ENCODE peak calls at places on chromosomes 1 and 21, in six cellular contexts. One of them, this sample, is unnamed.

GRCh38 chr1:154957258-154957657 is 1.4 kb upstream of the PBXIP1 start:
- DNase-seq in psoas muscle: peak; percentile 9
- DNase-seq in SK-N-SH: no peak
- DNase-seq in left ventricle myocardium inferior: no peak
- DNase-seq in upper lobe of right lung: no peak
- DNase-seq in right atrium auricular region: no peak
- DNase-seq in this sample: no peak

GRCh38 chr1:211741116-211741515 is 65.7 kb upstream of the NEK2 start:
- DNase-seq in right atrium auricular region: no peak
- DNase-seq in upper lobe of right lung: no peak
- DNase-seq in psoas muscle: no peak
- DNase-seq in SK-N-SH: no peak
- DNase-seq in left ventricle myocardium inferior: no peak
- DNase-seq in this sample: no peak

GRCh38 chr1:166069390-166069789 is 97.4 kb downstream of the FAM78B start:
- DNase-seq in right atrium auricular region: no peak
- DNase-seq in upper lobe of right lung: no peak
- DNase-seq in psoas muscle: no peak
- DNase-seq in left ventricle myocardium inferior: no peak
- DNase-seq in SK-N-SH: no peak
- DNase-seq in this sample: no peak

GRCh38 chr21:36717901-36718465 is 19.1 kb downstream of the SIM2 start:
- DNase-seq in upper lobe of right lung: no peak
- DNase-seq in left ventricle myocardium inferior: no peak
- DNase-seq in right atrium auricular region: no peak
- DNase-seq in SK-N-SH: no peak
- DNase-seq in psoas muscle: no peak
- DNase-seq in this sample: no peak

GRCh38 chr1:167909691-167910180 is 4.2 kb downstream of the ADCY10 start:
- DNase-seq in upper lobe of right lung: no peak
- DNase-seq in psoas muscle: no peak
- DNase-seq in right atrium auricular region: no peak
- DNase-seq in left ventricle myocardium inferior: no peak
- DNase-seq in SK-N-SH: no peak
- DNase-seq in this sample: no peak

GRCh38 chr21:42666918-42667317 is 13.5 kb downstream of the PDE9A start:
- DNase-seq in upper lobe of right lung: no peak
- DNase-seq in SK-N-SH: no peak
- DNase-seq in psoas muscle: no peak
- DNase-seq in left ventricle myocardium inferior: no peak
- DNase-seq in right atrium auricular region: no peak
- DNase-seq in this sample: no peak

GRCh38 chr1:219577331-219577730 is 35.6 kb downstream of the ZC3H11B start:
- DNase-seq in upper lobe of right lung: no peak
- DNase-seq in right atrium auricular region: no peak
- DNase-seq in psoas muscle: no peak
- DNase-seq in SK-N-SH: no peak
- DNase-seq in left ventricle myocardium inferior: no peak
- DNase-seq in this sample: no peak

GRCh38 chr1:90721210-90722194 is 4.4 kb upstream of the BARHL2 start:
- DNase-seq in right atrium auricular region: no peak
- DNase-seq in left ventricle myocardium inferior: no peak
- DNase-seq in SK-N-SH: peak; percentile 81
- DNase-seq in upper lobe of right lung: peak; percentile 75
- DNase-seq in psoas muscle: no peak
- DNase-seq in this sample: no peak

GRCh38 chr1:181062800-181063428 is 25.6 kb upstream of the IER5 start:
- DNase-seq in left ventricle myocardium inferior: no peak
- DNase-seq in SK-N-SH: no peak
- DNase-seq in upper lobe of right lung: no peak
- DNase-seq in psoas muscle: peak; percentile 39
- DNase-seq in right atrium auricular region: no peak
- DNase-seq in this sample: no peak

GRCh38 chr1:2820731-2821372 is 19.4 kb upstream of the TTC34 start:
- DNase-seq in right atrium auricular region: no peak
- DNase-seq in psoas muscle: peak; percentile 5
- DNase-seq in SK-N-SH: no peak
- DNase-seq in upper lobe of right lung: no peak
- DNase-seq in left ventricle myocardium inferior: no peak
- DNase-seq in this sample: no peak

GRCh38 chr1:163120372-163120771 is 51.2 kb downstream of the RGS4 start:
- DNase-seq in psoas muscle: no peak
- DNase-seq in SK-N-SH: no peak
- DNase-seq in right atrium auricular region: no peak
- DNase-seq in left ventricle myocardium inferior: no peak
- DNase-seq in upper lobe of right lung: no peak
- DNase-seq in this sample: no peak

GRCh38 chr1:162536511-162536910 is 25.0 kb upstream of the UAP1 start:
- DNase-seq in right atrium auricular region: no peak
- DNase-seq in left ventricle myocardium inferior: no peak
- DNase-seq in psoas muscle: no peak
- DNase-seq in SK-N-SH: no peak
- DNase-seq in upper lobe of right lung: no peak
- DNase-seq in this sample: no peak

GRCh38 chr1:234437423-234438171 is 41.4 kb downstream of the TARBP1 start:
- DNase-seq in left ventricle myocardium inferior: no peak
- DNase-seq in psoas muscle: peak; percentile 12
- DNase-seq in right atrium auricular region: no peak
- DNase-seq in upper lobe of right lung: no peak
- DNase-seq in SK-N-SH: peak; percentile 50
- DNase-seq in this sample: no peak

GRCh38 chr1:205693421-205693991 is 13.2 kb upstream of the SLC45A3 start:
- DNase-seq in psoas muscle: no peak
- DNase-seq in SK-N-SH: no peak
- DNase-seq in upper lobe of right lung: no peak
- DNase-seq in right atrium auricular region: no peak
- DNase-seq in left ventricle myocardium inferior: no peak
- DNase-seq in this sample: no peak

GRCh38 chr21:26684866-26685265 is 111.8 kb upstream of the CYYR1 start:
- DNase-seq in psoas muscle: no peak
- DNase-seq in SK-N-SH: no peak
- DNase-seq in right atrium auricular region: no peak
- DNase-seq in left ventricle myocardium inferior: no peak
- DNase-seq in upper lobe of right lung: no peak
- DNase-seq in this sample: no peak

GRCh38 chr1:23470282-23471070 is 13.5 kb downstream of the ASAP3 start:
- DNase-seq in SK-N-SH: no peak
- DNase-seq in upper lobe of right lung: no peak
- DNase-seq in psoas muscle: peak; percentile 80
- DNase-seq in left ventricle myocardium inferior: peak; percentile 62
- DNase-seq in right atrium auricular region: peak; percentile 87
- DNase-seq in this sample: no peak

GRCh38 chr1:211601982-211602644 is 23.2 kb upstream of the SLC30A1 start:
- DNase-seq in SK-N-SH: no peak
- DNase-seq in upper lobe of right lung: no peak
- DNase-seq in right atrium auricular region: no peak
- DNase-seq in left ventricle myocardium inferior: no peak
- DNase-seq in psoas muscle: no peak
- DNase-seq in this sample: no peak

DNA sequence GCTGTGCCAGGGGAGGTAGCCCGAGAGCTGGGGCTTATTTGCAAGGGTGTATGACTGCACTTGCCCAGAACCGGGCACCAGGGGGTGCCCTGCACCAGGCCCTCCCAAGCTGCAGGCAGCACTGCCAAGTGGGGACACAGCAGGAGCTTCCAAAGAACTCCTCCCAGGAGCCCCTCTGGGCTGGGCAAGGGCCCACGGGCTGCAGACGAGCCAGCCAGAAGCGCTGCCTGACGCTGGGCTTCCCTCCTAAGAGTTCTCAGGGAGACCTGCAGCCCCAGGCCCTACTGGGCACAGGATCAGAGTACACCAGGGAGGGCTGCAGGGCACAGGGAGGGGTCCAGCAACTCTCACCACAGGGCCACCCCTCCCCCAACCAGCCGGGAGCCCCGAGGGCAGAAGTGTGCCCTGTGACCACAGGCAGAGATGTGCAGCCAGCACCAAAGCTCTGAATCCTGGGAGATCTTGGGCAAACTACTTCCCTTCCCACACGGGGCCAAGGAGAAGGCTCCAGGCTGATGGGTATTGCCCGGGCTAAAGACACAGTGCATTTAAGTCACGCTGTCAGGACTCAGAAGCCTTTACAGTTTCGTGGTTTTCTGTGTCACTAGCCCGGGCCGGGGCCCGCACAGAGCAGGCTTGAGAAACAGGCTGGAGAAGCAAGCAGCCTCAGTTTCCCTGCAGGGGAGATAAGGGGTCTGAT is 63.4 kb downstream of the KCNAB2 start:
- DNase-seq in left ventricle myocardium inferior: no peak
- DNase-seq in psoas muscle: peak; percentile 15
- DNase-seq in SK-N-SH: peak; percentile 83
- DNase-seq in upper lobe of right lung: peak; percentile 75
- DNase-seq in right atrium auricular region: no peak
- DNase-seq in this sample: no peak
- TF ChIP-seq CTCF in left ventricle myocardium inferior: peak; percentile 52
- TF ChIP-seq CTCF in psoas muscle: no peak
- TF ChIP-seq CTCF in SK-N-SH: peak; percentile 31
- TF ChIP-seq CTCF in upper lobe of right lung: peak; percentile 41
- TF ChIP-seq CTCF in right atrium auricular region: peak; percentile 46
- TF ChIP-seq CTCF in this sample: no peak

GRCh38 chr1:178870944-178871343 is at the start of gene ANGPTL1:
- DNase-seq in SK-N-SH: no peak
- DNase-seq in psoas muscle: no peak
- DNase-seq in right atrium auricular region: no peak
- DNase-seq in upper lobe of right lung: no peak
- DNase-seq in left ventricle myocardium inferior: no peak
- DNase-seq in this sample: no peak
- H3K4me3 ChIP-seq in SK-N-SH: no peak within 1 kb of the TSS
- H3K4me3 ChIP-seq in psoas muscle: peak within 1 kb of the TSS; percentile 72
- H3K4me3 ChIP-seq in right atrium auricular region: peak within 1 kb of the TSS; percentile 14
- H3K4me3 ChIP-seq in upper lobe of right lung: peak within 1 kb of the TSS; percentile 31
- H3K4me3 ChIP-seq in left ventricle myocardium inferior: peak within 1 kb of the TSS; percentile 56
- H3K4me3 ChIP-seq in this sample: peak within 1 kb of the TSS; percentile 36

GRCh38 chr1:20732588-20733360 is at the start of gene SH2D5:
- DNase-seq in SK-N-SH: peak; percentile 73
- DNase-seq in psoas muscle: peak; percentile 61
- DNase-seq in right atrium auricular region: peak; percentile 87
- DNase-seq in left ventricle myocardium inferior: peak; percentile 36
- DNase-seq in upper lobe of right lung: peak; percentile 80
- DNase-seq in this sample: peak; percentile 97
- TF ChIP-seq CTCF in SK-N-SH: peak; percentile 47
- TF ChIP-seq CTCF in psoas muscle: peak; percentile 29
- TF ChIP-seq CTCF in right atrium auricular region: peak; percentile 49
- TF ChIP-seq CTCF in left ventricle myocardium inferior: peak; percentile 39
- TF ChIP-seq CTCF in upper lobe of right lung: peak; percentile 40
- TF ChIP-seq CTCF in this sample: no peak

GRCh38 chr1:125080077-125080476 is 3895.3 kb downstream of the SRGAP2C start:
- DNase-seq in psoas muscle: no peak
- DNase-seq in upper lobe of right lung: no peak
- DNase-seq in left ventricle myocardium inferior: no peak
- DNase-seq in right atrium auricular region: no peak
- DNase-seq in SK-N-SH: no peak
- DNase-seq in this sample: no peak
- H3K4me3 ChIP-seq in psoas muscle: no peak overlapping the region
- H3K4me3 ChIP-seq in upper lobe of right lung: no peak overlapping the region
- H3K4me3 ChIP-seq in left ventricle myocardium inferior: no peak overlapping the region
- H3K4me3 ChIP-seq in right atrium auricular region: no peak overlapping the region
- H3K4me3 ChIP-seq in SK-N-SH: no peak overlapping the region
- H3K4me3 ChIP-seq in this sample: no peak overlapping the region

GRCh38 chr1:41754540-41754939 is 164.2 kb downstream of the HIVEP3 start:
- DNase-seq in psoas muscle: no peak
- DNase-seq in right atrium auricular region: no peak
- DNase-seq in upper lobe of right lung: no peak
- DNase-seq in left ventricle myocardium inferior: no peak
- DNase-seq in SK-N-SH: no peak
- DNase-seq in this sample: no peak
- TF ChIP-seq CTCF in psoas muscle: no peak
- TF ChIP-seq CTCF in right atrium auricular region: no peak
- TF ChIP-seq CTCF in upper lobe of right lung: no peak
- TF ChIP-seq CTCF in left ventricle myocardium inferior: no peak
- TF ChIP-seq CTCF in SK-N-SH: peak; percentile 28
- TF ChIP-seq CTCF in this sample: no peak

This sample was measured in vagina.